ENCODE peak calls at places on chromosomes 5 and 9, in four cellular contexts. One of them, this sample, is unnamed. For H3K36me3, the result is how much of the 10 kb centered on the place peaks cover.

GRCh38 chr5:40991168-40991980 is 79.8 kb downstream of the MROH2B start:
- DNase-seq in WERI-Rb-1: no peak
- DNase-seq in GM23338: no peak
- DNase-seq in SJSA1: no peak
- DNase-seq in this sample: no peak

GRCh38 chr9:97059661-97060060 is 20.7 kb upstream of the CTSV start:
- DNase-seq in WERI-Rb-1: no peak
- DNase-seq in GM23338: no peak
- DNase-seq in SJSA1: no peak
- DNase-seq in this sample: peak

GRCh38 chr5:143887901-143888648 is 76.1 kb downstream of the HMHB1 start:
- DNase-seq in WERI-Rb-1: no peak
- DNase-seq in GM23338: no peak
- DNase-seq in SJSA1: peak
- DNase-seq in this sample: no peak

GRCh38 chr9:117720555-117720954 is 16.4 kb downstream of the TLR4 start:
- DNase-seq in WERI-Rb-1: no peak
- DNase-seq in GM23338: no peak
- DNase-seq in SJSA1: no peak
- DNase-seq in this sample: no peak

GRCh38 chr9:130977811-130978221 is 31.2 kb upstream of the LAMC3 start:
- DNase-seq in WERI-Rb-1: no peak
- DNase-seq in GM23338: no peak
- DNase-seq in SJSA1: no peak
- DNase-seq in this sample: no peak

GRCh38 chr9:129624168-129624759 is 1.7 kb upstream of the NTMT1 start:
- DNase-seq in WERI-Rb-1: peak
- DNase-seq in GM23338: peak
- DNase-seq in SJSA1: peak
- DNase-seq in this sample: no peak

GRCh38 chr5:37723147-37723961 is 116.5 kb downstream of the GDNF start:
- DNase-seq in WERI-Rb-1: peak
- DNase-seq in GM23338: peak
- DNase-seq in SJSA1: no peak
- DNase-seq in this sample: no peak

GRCh38 chr5:64678400-64678799 is 11.9 kb upstream of the SHISAL2B start:
- DNase-seq in WERI-Rb-1: no peak
- DNase-seq in GM23338: no peak
- DNase-seq in SJSA1: no peak
- DNase-seq in this sample: no peak

GRCh38 chr5:164000819-164001218 is 495.4 kb downstream of the MAT2B start:
- DNase-seq in WERI-Rb-1: no peak
- DNase-seq in GM23338: no peak
- DNase-seq in SJSA1: no peak
- DNase-seq in this sample: no peak

GRCh38 chr9:136019041-136019680 is 58.0 kb upstream of the UBAC1 start:
- DNase-seq in WERI-Rb-1: no peak
- DNase-seq in GM23338: no peak
- DNase-seq in SJSA1: no peak
- DNase-seq in this sample: no peak

GRCh38 chr9:97480749-97481148 is 20.7 kb upstream of the TMOD1 start:
- DNase-seq in WERI-Rb-1: no peak
- DNase-seq in GM23338: no peak
- DNase-seq in SJSA1: no peak
- DNase-seq in this sample: no peak

GRCh38 chr9:134390537-134390936 is 64.3 kb downstream of the RXRA start:
- DNase-seq in WERI-Rb-1: no peak
- DNase-seq in GM23338: no peak
- DNase-seq in SJSA1: no peak
- DNase-seq in this sample: no peak

GRCh38 chr5:73039082-73039481 is 81.3 kb upstream of the TMEM171 start:
- DNase-seq in WERI-Rb-1: no peak
- DNase-seq in GM23338: peak
- DNase-seq in SJSA1: no peak
- DNase-seq in this sample: no peak

GRCh38 chr5:146883496-146883895 is 4.9 kb upstream of the PPP2R2B start:
- DNase-seq in WERI-Rb-1: no peak
- DNase-seq in GM23338: no peak
- DNase-seq in SJSA1: no peak
- DNase-seq in this sample: no peak

GRCh38 chr5:154967419-154968024 is 26.6 kb downstream of the MRPL22 start:
- DNase-seq in WERI-Rb-1: peak
- DNase-seq in GM23338: peak
- DNase-seq in SJSA1: no peak
- DNase-seq in this sample: no peak

GRCh38 chr9:83651558-83651957 is 28.6 kb downstream of the IDNK start:
- DNase-seq in WERI-Rb-1: no peak
- DNase-seq in GM23338: no peak
- DNase-seq in SJSA1: no peak
- DNase-seq in this sample: no peak

GRCh38 chr5:175823731-175824525 is 47.5 kb upstream of the CPLX2 start:
- DNase-seq in WERI-Rb-1: peak
- DNase-seq in GM23338: peak
- DNase-seq in SJSA1: peak
- DNase-seq in this sample: no peak

GRCh38 chr5:60997721-60998120 is 52.7 kb downstream of the NDUFAF2 start:
- DNase-seq in WERI-Rb-1: no peak
- DNase-seq in GM23338: no peak
- DNase-seq in SJSA1: no peak
- DNase-seq in this sample: no peak

GRCh38 chr5:34611829-34612415 is 44.2 kb upstream of the RAI14 start:
- DNase-seq in WERI-Rb-1: no peak
- DNase-seq in GM23338: no peak
- DNase-seq in SJSA1: no peak
- DNase-seq in this sample: no peak

GRCh38 chr5:73137575-73138530 is 17.5 kb downstream of the TMEM171 start:
- DNase-seq in WERI-Rb-1: no peak
- DNase-seq in GM23338: no peak
- DNase-seq in SJSA1: no peak
- DNase-seq in this sample: no peak

GRCh38 chr5:167049043-167049663 is 1242.3 kb upstream of the WWC1 start:
- DNase-seq in WERI-Rb-1: peak
- DNase-seq in GM23338: peak
- DNase-seq in SJSA1: peak
- DNase-seq in this sample: peak

GRCh38 chr9:87604886-87605588 is 107.4 kb downstream of the DAPK1 start:
- DNase-seq in WERI-Rb-1: no peak
- DNase-seq in GM23338: no peak
- DNase-seq in SJSA1: no peak
- DNase-seq in this sample: no peak

GRCh38 chr5:124104813-124105212 is 592.8 kb downstream of the CSNK1G3 start:
- DNase-seq in WERI-Rb-1: no peak
- DNase-seq in GM23338: no peak
- DNase-seq in SJSA1: no peak
- DNase-seq in this sample: no peak

GRCh38 chr5:113215401-113216060 is 219.3 kb downstream of the TSSK1B start:
- DNase-seq in WERI-Rb-1: peak
- DNase-seq in GM23338: no peak
- DNase-seq in SJSA1: no peak
- DNase-seq in this sample: no peak

GRCh38 chr5:159704160-159704559 is 212.1 kb upstream of the ADRA1B start:
- DNase-seq in WERI-Rb-1: no peak
- DNase-seq in GM23338: no peak
- DNase-seq in SJSA1: no peak
- DNase-seq in this sample: no peak

GRCh38 chr5:8213701-8214240 is 344.8 kb downstream of the MTRR start:
- DNase-seq in WERI-Rb-1: no peak
- DNase-seq in GM23338: no peak
- DNase-seq in SJSA1: no peak
- DNase-seq in this sample: no peak

DNA sequence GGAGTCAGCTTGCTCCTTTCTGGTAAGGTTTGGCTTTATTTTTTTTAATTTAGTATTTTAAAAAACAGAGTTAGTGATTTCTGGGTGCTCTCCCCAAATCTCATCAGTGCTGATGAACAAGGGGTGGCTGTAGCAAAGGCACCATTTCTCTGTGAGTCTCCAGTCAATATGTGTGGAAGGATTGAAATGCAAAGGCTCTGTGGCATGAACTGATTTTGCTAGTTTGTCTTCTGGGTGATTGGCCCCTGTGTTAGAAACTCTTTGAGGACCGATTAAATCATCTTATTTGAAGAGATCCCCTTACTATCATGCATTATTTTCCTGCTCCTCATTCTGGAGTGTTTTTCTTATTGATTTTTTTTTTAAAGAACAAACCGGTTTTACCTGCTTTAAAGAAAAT is 596 bp downstream of the TEK start:
- DNase-seq in WERI-Rb-1: no peak
- DNase-seq in GM23338: no peak
- DNase-seq in SJSA1: no peak
- DNase-seq in this sample: no peak
- H3K4me3 ChIP-seq in WERI-Rb-1: no peak
- H3K4me3 ChIP-seq in GM23338: peak
- H3K4me3 ChIP-seq in SJSA1: peak
- H3K4me3 ChIP-seq in this sample: no peak

GRCh38 chr9:116149844-116150243 is 3.7 kb upstream of the PAPPA start:
- DNase-seq in WERI-Rb-1: peak
- DNase-seq in GM23338: peak
- DNase-seq in SJSA1: no peak
- DNase-seq in this sample: no peak
- H3K36me3 ChIP-seq in WERI-Rb-1: under half
- H3K36me3 ChIP-seq in GM23338: under half
- H3K36me3 ChIP-seq in SJSA1: under half
- H3K36me3 ChIP-seq in this sample: under half

GRCh38 chr5:88886756-88887741 is 4.1 kb upstream of the MEF2C start:
- DNase-seq in WERI-Rb-1: no peak
- DNase-seq in GM23338: no peak
- DNase-seq in SJSA1: no peak
- DNase-seq in this sample: no peak
- H3K4me3 ChIP-seq in WERI-Rb-1: no peak
- H3K4me3 ChIP-seq in GM23338: no peak
- H3K4me3 ChIP-seq in SJSA1: no peak
- H3K4me3 ChIP-seq in this sample: no peak

DNA sequence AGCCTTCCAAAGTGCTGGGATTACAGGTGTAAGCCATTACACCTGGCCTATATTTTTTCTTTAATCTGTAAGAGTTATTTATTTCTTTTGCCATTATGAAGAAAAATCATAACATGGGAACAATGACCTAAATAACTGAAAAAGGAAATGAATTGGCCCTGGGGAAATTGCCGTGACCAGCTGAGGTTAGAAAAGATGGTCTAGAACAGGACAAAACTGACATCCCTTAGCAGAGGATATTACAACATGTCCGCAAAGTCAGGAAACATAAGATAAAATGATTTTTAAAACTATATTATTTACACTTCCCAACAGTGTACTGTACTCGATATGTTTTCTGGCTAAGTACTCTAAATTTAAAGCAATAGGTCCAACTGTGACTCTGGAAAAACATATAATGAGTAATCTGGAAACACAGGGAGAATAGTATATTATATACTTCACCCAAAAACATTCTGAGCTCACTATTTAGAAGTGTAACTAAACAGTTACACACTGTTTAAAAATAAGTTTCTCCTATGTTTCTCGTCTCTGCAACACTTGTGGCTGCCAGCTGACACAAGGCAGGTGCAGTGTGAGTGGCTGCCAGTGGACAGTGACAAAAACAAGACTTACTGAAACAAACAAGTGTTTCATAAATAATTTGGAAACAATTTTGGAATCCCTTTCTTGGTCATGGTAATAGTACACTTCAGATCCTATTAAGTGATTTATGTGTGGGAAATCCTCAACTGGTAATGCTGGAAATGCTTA is 69.0 kb downstream of the C9orf85 start:
- DNase-seq in WERI-Rb-1: no peak
- DNase-seq in GM23338: no peak
- DNase-seq in SJSA1: no peak
- DNase-seq in this sample: no peak
- H3K36me3 ChIP-seq in WERI-Rb-1: under half
- H3K36me3 ChIP-seq in GM23338: under half
- H3K36me3 ChIP-seq in SJSA1: under half
- H3K36me3 ChIP-seq in this sample: under half

GRCh38 chr5:137750436-137750835 is 3.7 kb downstream of the HNRNPA0 start:
- DNase-seq in WERI-Rb-1: no peak
- DNase-seq in GM23338: no peak
- DNase-seq in SJSA1: no peak
- DNase-seq in this sample: no peak
- H3K4me3 ChIP-seq in WERI-Rb-1: no peak
- H3K4me3 ChIP-seq in GM23338: peak
- H3K4me3 ChIP-seq in SJSA1: no peak
- H3K4me3 ChIP-seq in this sample: no peak

DNA sequence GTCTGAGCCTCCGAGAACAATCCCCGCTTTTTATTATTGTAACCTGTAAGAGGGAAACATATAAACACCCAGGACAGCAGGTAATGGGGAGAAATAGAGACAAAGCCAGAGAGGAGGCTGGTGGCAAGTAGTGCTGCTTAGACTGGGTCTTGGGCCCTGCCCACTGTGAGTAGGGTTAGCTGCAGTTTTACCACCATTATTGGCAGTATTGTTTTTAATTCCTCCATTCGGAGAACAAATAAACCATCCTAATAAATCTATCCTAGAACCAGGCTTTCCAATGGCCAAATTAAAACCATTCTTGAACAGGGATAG is 6.3 kb downstream of the NR2F1 start:
- DNase-seq in WERI-Rb-1: no peak
- DNase-seq in GM23338: no peak
- DNase-seq in SJSA1: no peak
- DNase-seq in this sample: no peak
- H3K36me3 ChIP-seq in WERI-Rb-1: under half
- H3K36me3 ChIP-seq in GM23338: under half
- H3K36me3 ChIP-seq in SJSA1: under half
- H3K36me3 ChIP-seq in this sample: under half

DNA sequence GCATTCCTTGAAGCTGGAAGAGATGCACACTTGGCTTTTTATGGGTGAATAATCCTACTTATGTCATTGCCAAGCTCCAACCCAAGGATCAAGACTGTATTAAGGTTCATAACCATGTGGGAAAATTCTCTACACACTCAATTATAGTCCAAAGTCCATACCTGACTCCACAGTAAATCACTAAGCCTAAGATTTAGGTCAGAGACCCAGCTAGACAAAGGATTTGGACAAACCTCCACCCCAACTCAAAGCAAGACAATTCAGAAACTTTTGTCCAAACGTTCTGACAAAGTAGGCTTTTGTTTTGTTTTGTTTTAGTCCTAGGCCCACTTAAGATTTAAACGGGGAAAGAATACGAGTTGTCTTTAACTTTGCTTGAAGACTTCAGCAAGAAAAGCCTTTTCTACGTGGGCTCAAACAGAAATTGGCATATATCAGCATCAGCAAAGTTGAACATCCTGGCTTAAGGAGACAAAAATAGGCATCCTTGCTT is 1.7 kb downstream of the MEGF9 start:
- DNase-seq in WERI-Rb-1: no peak
- DNase-seq in GM23338: no peak
- DNase-seq in SJSA1: no peak
- DNase-seq in this sample: no peak
- H3K4me3 ChIP-seq in WERI-Rb-1: no peak
- H3K4me3 ChIP-seq in GM23338: no peak
- H3K4me3 ChIP-seq in SJSA1: no peak
- H3K4me3 ChIP-seq in this sample: peak